ENCODE peak calls at places on chromosomes 3 and 15, in six cellular contexts. Z is colonic mucosa, T is NB4, P is heart right ventricle, L is HepG2, B is left lung. Q is an unnamed sample.

GRCh38 chr3:61668317-61668864 is 107.0 kb downstream of the PTPRG start:
- DNase-seq in L (no peak), Z (no peak), P (no peak), B (no peak), T (no peak), Q (no peak)

GRCh38 chr3:9036327-9037112 is 73.2 kb upstream of the RAD18 start:
- DNase-seq in P (peak), T (no peak), L (no peak), Z (peak), B (no peak), Q (no peak)

GRCh38 chr15:28945626-28946215 is 59.9 kb downstream of the APBA2 start:
- DNase-seq in Z (no peak), L (no peak), P (no peak), T (no peak), B (no peak), Q (no peak)

GRCh38 chr3:31968927-31969418 is 12.1 kb downstream of the OSBPL10 start:
- DNase-seq in P (no peak), B (no peak), Z (peak), T (no peak), L (peak), Q (peak)

GRCh38 chr15:93289951-93290350 is 200.9 kb upstream of the RGMA start:
- DNase-seq in P (no peak), B (no peak), T (peak), Z (no peak), L (no peak), Q (no peak)

GRCh38 chr15:70297465-70298152 is 199.9 kb upstream of the TLE3 start:
- DNase-seq in T (no peak), L (no peak), B (no peak), P (no peak), Z (no peak), Q (no peak)

GRCh38 chr3:46705751-46706572 is 4.8 kb downstream of the TMIE start:
- DNase-seq in L (no peak), P (no peak), Z (peak), T (no peak), B (peak), Q (peak)

GRCh38 chr15:68203486-68203885 is 1.6 kb downstream of the CALML4 start:
- DNase-seq in Z (no peak), T (no peak), B (no peak), L (no peak), P (no peak), Q (no peak)

GRCh38 chr15:80140909-80141308 is 11.9 kb upstream of the FAH start:
- DNase-seq in Z (no peak), L (no peak), T (no peak), P (no peak), B (no peak), Q (no peak)

GRCh38 chr3:10983219-10983916 is 9.2 kb upstream of the SLC6A1 start:
- DNase-seq in P (no peak), Z (peak), L (peak), T (peak), B (no peak), Q (peak)

GRCh38 chr15:43519207-43519606 is 1.8 kb downstream of the MAP1A start:
- DNase-seq in T (no peak), P (no peak), L (no peak), Z (no peak), B (no peak), Q (no peak)

GRCh38 chr3:13547591-13548371 is 1.1 kb upstream of the FBLN2 start:
- DNase-seq in T (no peak), P (no peak), L (no peak), B (peak), Z (no peak), Q (peak)

GRCh38 chr3:122689587-122689986 is 8.9 kb downstream of the PARP14 start:
- DNase-seq in P (no peak), Z (no peak), T (peak), B (no peak), L (peak), Q (peak)

DNA sequence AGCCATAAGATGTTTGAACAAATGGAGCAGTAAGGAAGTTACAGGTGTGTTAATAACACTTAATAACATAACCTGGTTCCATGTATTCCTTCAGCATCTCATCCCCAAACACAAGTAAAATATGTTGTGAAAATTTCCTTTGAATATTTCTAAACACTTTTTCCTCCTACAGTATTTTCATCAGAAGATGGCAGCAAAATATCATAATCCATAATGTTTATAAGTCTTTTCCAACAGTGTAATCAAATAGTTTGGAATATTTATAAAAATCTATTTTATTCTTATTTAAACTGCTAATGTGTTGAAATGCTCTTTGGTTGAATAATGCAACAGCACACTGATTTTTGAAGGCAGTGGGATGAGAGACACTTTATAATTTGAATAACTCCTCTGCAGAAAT is 1020.5 kb downstream of the OTOL1 start:
- DNase-seq in L (no peak), P (no peak), T (no peak), B (no peak), Z (no peak), Q (no peak)
- TF ChIP-seq CTCF in L (no peak), P (no peak), T (no peak), B (no peak), Z (no peak), Q (no peak)

GRCh38 chr15:49918106-49918505 is 200.9 kb downstream of the ATP8B4 start:
- DNase-seq in Z (no peak), T (no peak), L (no peak), P (no peak), B (no peak), Q (peak)
- H3K4me3 ChIP-seq in Z (no peak), T (no peak), L (no peak), P (no peak), B (no peak), Q (no peak)

GRCh38 chr3:197030379-197031314 is 1.0 kb upstream of the MELTF start:
- DNase-seq in P (no peak), Z (peak), L (no peak), B (no peak), T (peak), Q (no peak)

GRCh38 chr3:197031315-197032285 is 2.0 kb upstream of the MELTF start:
- DNase-seq in T (peak), Z (peak), B (no peak), L (peak), P (peak), Q (peak)

GRCh38 chr3:197028711-197029510 is 706 bp downstream of the MELTF start:
- DNase-seq in Z (peak), P (no peak), L (no peak), B (no peak), T (no peak), Q (no peak)

GRCh38 chr3:197027896-197028710 is 1.5 kb downstream of the MELTF start:
- DNase-seq in L (no peak), B (no peak), Z (peak), P (no peak), T (peak), Q (no peak)

GRCh38 chr3:197029511-197030167 is at the start of gene MELTF:
- DNase-seq in Z (peak), B (peak), P (peak), L (peak), T (peak), Q (peak)
- TF ChIP-seq CTCF in Z (peak), B (peak), P (peak), L (peak), T (peak), Q (peak)

GRCh38 chr3:186110975-186111974 is 2.4 kb upstream of the ETV5 start:
- DNase-seq in B (no peak), L (no peak), T (no peak), Z (no peak), P (no peak), Q (no peak)
- H3K4me3 ChIP-seq in B (no peak), L (no peak), T (no peak), Z (no peak), P (no peak), Q (no peak)

GRCh38 chr15:40809051-40809450 is 1.8 kb upstream of the DNAJC17 start:
- DNase-seq in Z (no peak), B (no peak), L (no peak), P (no peak), T (no peak), Q (no peak)
- TF ChIP-seq CTCF in Z (no peak), B (no peak), L (no peak), P (no peak), T (no peak), Q (no peak)

DNA sequence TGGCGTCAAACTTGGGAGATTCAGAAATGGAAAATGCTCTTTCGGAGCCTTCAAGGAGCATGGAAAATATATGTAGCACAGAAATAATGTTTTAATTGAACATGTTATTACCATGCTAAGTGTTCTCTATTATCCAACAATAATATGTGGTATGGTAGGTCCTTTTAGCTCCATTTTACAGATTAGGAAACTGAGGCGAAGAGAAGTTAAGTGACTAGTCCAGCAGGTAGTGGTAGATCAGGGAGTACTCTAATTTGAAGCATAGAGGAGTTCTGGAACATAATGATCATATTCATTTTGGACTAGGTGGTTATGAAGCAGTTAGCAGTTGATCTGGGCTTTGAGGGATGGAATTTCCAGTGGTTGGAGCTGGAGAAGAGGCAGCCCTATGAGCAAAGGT is 1.1 kb downstream of the CMC1 start:
- DNase-seq in L (no peak), Z (no peak), T (no peak), B (no peak), P (no peak), Q (no peak)
- H3K4me3 ChIP-seq in L (peak), Z (peak), T (peak), B (peak), P (no peak), Q (peak)

DNA sequence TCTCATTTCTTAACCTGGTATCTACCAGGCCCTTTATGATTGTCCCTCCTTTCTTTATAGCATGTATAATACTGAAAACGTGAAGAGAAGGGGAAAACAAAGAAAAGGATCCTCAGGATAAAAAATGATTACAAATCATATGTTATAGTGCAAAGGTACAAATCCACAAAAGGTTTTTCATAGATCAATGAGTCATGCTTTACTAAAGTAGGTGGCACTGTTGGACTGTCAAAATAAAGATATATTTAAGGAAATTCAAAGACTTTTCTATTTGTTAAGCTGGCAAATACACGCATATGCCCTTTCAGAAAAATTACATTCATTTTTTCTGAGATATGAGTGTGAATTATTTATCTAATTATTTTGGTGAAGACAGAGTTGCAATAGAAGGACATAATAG is 151.6 kb downstream of the CADM2 start:
- DNase-seq in B (no peak), T (no peak), P (no peak), L (no peak), Z (no peak), Q (peak)
- TF ChIP-seq CTCF in B (no peak), T (no peak), P (no peak), L (no peak), Z (no peak), Q (no peak)

DNA sequence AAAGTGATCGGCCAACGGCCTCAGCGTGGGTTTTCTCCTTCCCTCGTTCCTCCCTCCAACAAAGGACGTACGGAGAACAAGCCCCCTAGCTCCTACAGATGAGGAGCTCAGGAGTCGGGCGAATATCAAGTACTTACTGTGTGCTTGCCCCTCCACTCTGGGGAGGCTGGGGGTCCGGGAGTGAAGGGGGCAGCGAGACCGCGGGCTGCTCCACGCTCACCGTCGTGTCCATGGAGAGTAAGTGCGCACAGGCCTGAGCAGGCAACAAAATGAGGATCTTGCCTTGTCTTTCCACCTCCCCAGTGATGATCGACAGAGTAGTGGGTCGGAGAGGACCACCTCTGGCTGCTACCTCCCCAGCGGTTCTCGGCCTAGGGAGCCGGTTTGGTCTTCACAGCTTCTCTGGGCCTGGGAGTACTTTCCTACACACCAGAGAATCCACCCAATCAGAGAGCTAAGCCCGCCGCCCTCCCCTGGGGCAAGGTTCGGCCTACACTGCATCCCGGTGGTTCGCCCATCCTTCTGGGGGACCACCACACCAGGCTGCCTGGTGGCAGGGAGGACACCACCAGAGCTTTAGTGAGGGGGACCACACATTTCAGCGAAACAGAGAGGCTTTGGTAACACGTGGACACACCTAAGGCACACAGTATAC is 599 bp upstream of the TRANK1 start:
- DNase-seq in L (no peak), B (no peak), Z (no peak), P (no peak), T (no peak), Q (no peak)
- H3K4me3 ChIP-seq in L (no peak), B (peak), Z (peak), P (no peak), T (no peak), Q (no peak)